ENCODE peak calls at places on chromosome 15, in five cellular contexts. Q, K, J, X and M are unnamed samples.

GRCh38 chr15:101410612-101411011 is 78.9 kb downstream of the PCSK6 start:
- DNase-seq in Q (no peak), K (no peak), J (no peak), X (no peak), M (no peak)

GRCh38 chr15:38684461-38685000 is 119.9 kb upstream of the RASGRP1 start:
- DNase-seq in Q (no peak), K (no peak), J (no peak), X (no peak), M (no peak)

GRCh38 chr15:74422723-74423442 is 10.9 kb downstream of the SEMA7A start:
- DNase-seq in Q (no peak), K (peak; percentile 59), J (no peak), X (peak; percentile 36), M (no peak)

GRCh38 chr15:93127286-93127685 is 38.3 kb upstream of the RGMA start:
- DNase-seq in Q (no peak), K (no peak), J (no peak), X (no peak), M (no peak)

GRCh38 chr15:36879568-36880225 is 220.7 kb downstream of the MEIS2 start:
- DNase-seq in Q (no peak), K (no peak), J (no peak), X (peak; percentile 50), M (no peak)

GRCh38 chr15:84810073-84810840 is 6.9 kb upstream of the ALPK3 start:
- DNase-seq in Q (no peak), K (no peak), J (no peak), X (no peak), M (no peak)

GRCh38 chr15:31360843-31361763 is 34.5 kb downstream of the KLF13 start:
- DNase-seq in Q (peak; percentile 93), K (peak; percentile 79), J (peak; percentile 41), X (no peak), M (no peak)

GRCh38 chr15:93159892-93160398 is 70.9 kb upstream of the RGMA start:
- DNase-seq in Q (no peak), K (no peak), J (no peak), X (peak; percentile 28), M (no peak)

GRCh38 chr15:26667222-26667988 is 105.5 kb downstream of the GABRB3 start:
- DNase-seq in Q (no peak), K (peak; percentile 81), J (no peak), X (no peak), M (no peak)

GRCh38 chr15:77541421-77542181 is 91.1 kb downstream of the LINGO1 start:
- DNase-seq in Q (no peak), K (peak; percentile 67), J (no peak), X (no peak), M (no peak)

GRCh38 chr15:92921215-92922131 is 21.3 kb downstream of the CHD2 start:
- DNase-seq in Q (no peak), K (no peak), J (no peak), X (no peak), M (no peak)

GRCh38 chr15:36407647-36408046 is 171.8 kb upstream of the CDIN1 start:
- DNase-seq in Q (no peak), K (no peak), J (no peak), X (no peak), M (no peak)

DNA sequence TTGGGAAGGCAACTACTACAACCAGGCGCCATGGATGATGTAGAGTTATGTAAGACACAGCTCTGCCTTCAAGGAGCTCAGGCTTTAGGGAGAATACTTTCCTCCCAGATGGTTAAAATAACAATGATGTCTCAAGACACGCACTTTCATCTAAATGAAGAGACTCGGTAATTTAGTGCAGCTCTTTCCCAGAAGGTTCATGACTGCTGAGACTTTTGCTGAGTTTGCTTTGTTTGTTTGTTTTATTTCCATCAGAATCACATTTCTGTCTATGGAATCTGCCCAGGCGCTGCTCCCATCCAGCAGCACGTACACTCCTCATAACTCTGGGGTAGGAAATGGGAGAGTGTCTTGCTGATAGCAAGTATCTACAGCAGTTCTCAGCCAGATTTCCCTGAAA is 33.9 kb upstream of the MEX3B start:
- DNase-seq in Q (no peak), K (no peak), J (no peak), X (no peak), M (no peak)
- TF ChIP-seq CTCF in Q (no peak), K (no peak), J (no peak), X (no peak), M (no peak)

DNA sequence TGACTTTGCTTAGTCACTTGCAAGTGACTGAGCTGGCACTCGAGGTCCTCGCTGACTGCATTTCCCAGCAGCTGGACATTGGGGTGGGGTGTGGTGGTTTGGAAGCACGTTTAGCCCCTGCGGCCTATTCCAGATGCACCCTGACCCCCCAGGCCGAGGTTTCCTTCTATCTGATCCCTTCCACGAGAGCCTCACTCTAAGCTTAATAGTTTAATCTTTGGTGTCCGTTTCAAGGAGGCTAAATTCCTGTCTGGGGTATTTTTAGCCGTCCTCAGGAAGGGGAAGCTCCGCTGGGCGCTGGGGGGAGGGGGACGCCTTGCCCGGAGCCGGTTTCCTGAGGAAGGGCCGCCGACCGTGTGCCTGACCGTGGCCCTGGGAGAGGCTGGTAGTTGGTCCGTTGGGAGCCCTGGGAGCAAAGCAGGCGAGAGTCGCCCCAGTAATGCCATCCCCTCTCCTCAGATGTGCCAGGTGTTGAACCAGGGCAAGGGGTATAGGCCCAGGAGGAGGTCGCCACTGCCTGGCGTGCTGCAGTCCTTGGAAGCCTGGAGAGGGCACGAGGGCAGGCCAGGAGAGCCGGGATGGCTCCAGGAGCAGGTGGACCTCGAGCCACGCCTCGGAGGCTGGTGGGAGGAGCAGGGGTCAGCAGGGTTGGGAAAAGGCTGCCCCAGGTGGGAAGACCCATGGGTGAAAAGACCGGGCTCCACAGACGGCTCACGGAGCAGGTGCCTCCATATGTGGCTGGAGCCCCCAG is 37.2 kb downstream of the IDH2 start:
- DNase-seq in Q (no peak), K (peak; percentile 85), J (no peak), X (peak; percentile 43), M (no peak)
- TF ChIP-seq CTCF in Q (no peak), K (no peak), J (no peak), X (no peak), M (no peak)

DNA sequence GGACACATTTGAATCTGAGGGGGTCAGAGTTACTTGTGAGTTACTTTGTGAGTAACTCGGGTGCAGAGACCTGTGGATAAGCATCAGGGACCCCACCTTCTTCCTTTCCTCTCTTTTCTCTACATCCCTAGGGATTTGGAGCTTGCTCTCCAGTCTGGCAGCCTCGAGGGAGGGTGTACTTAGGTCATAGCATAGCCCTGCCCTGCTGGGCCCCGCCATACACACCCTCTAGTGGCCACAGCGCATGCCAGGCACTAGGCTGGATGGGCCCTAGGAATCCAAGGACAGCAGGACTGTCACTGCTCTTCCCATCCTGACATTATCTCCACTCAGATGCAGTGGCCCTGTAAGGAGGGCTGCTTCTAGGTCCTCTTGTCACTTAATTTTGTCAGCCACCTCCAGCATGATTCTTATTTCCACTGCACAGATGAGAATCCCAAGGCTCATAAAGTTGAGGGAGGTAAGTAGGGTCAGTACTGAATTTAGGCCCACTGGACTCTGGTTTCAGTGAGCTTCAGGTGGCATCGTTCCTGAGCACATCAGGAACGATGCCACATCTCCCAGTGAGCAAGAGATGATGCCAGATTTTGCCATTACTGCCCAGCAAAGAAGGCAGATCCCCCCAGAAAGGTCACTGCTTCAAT is 3.6 kb upstream of the SMAD6 start:
- DNase-seq in Q (no peak), K (peak; percentile 80), J (no peak), X (peak; percentile 76), M (peak; percentile 50)
- TF ChIP-seq CTCF in Q (peak; percentile 32), K (peak; percentile 86), J (peak; percentile 28), X (peak; percentile 85), M (peak; percentile 78)

GRCh38 chr15:60916032-60916673 is 312.9 kb downstream of the RORA start:
- DNase-seq in Q (peak; percentile 20), K (no peak), J (no peak), X (no peak), M (no peak)

GRCh38 chr15:60914360-60914759 is 314.7 kb downstream of the RORA start:
- DNase-seq in Q (no peak), K (no peak), J (no peak), X (no peak), M (no peak)

GRCh38 chr15:60917469-60918130 is 311.5 kb downstream of the RORA start:
- DNase-seq in Q (no peak), K (no peak), J (no peak), X (no peak), M (no peak)

GRCh38 chr15:60918234-60918964 is 310.7 kb downstream of the RORA start:
- DNase-seq in Q (no peak), K (no peak), J (no peak), X (no peak), M (peak; percentile 17)

DNA sequence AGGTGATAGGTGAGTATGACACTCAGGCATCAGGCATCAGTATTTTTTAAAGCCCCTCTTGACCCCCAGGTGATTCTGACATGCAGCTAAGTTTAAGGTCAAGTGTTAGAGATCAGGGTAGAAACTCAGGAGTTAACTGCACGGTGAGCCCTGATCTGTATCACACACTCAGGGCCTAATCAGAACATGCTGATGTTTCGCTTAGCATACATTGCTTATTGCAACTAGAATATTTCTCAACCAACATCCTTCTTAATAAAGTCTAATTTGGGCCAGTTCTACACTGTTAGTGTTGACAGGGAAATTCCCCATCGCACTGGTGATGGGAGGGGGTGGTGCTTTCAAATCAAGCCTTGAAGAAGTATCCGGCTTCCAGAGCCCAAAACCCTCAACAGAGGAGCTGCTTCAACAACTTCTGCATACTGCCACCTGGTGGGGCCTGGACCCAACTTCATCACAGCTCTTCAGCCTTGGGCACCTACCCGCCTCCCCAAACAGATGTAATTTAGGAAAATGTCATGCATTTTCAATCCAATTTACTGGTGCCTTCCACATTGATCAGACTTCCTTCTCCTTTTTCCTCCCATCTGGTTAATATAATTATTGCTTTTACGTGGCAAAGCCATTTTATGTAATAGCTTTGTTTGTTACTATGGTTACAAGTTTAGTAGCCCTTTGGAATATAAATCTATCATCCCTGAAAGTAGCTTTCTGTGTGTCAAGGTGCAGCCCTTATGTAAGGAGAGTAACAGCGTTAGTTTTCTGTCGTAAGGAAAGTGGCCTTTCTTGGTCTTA is 312.2 kb downstream of the RORA start:
- DNase-seq in Q (peak; percentile 84), K (peak; percentile 88), J (no peak), X (peak; percentile 80), M (peak; percentile 51)
- TF ChIP-seq CTCF in Q (peak; percentile 86), K (peak; percentile 84), J (peak; percentile 89), X (peak; percentile 74), M (peak; percentile 84)

DNA sequence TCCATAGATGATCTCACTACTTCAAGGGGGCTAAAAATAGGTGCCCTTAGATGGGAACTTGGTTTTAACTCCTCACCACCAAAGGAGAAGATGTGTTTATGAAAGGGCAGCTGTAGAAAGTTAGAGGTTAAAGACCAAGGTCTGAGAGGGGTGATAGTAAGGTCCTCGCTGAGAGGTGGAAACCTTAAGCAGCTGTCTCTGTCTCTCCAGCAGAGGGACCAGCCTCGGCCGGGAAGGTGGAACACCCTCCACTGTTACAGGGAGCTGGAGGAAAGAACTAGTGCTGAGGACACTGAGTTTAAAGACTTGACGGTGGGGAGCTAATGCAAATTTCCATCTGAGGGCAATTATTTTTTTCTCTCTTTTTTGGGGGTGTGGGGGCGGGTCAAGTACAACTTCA is 8.9 kb upstream of the RLBP1 start:
- DNase-seq in Q (no peak), K (no peak), J (no peak), X (no peak), M (no peak)
- TF ChIP-seq CTCF in Q (no peak), K (no peak), J (no peak), X (no peak), M (no peak)

GRCh38 chr15:86139828-86140227 is 60.2 kb downstream of the AGBL1 start:
- DNase-seq in Q (no peak), K (no peak), J (no peak), X (peak; percentile 43), M (peak; percentile 10)
- TF ChIP-seq CTCF in Q (peak; percentile 17), K (no peak), J (no peak), X (peak; percentile 40), M (peak; percentile 48)

GRCh38 chr15:65595960-65596359 is 15.0 kb downstream of the INTS14 start:
- DNase-seq in Q (peak; percentile 44), K (no peak), J (no peak), X (no peak), M (no peak)
- TF ChIP-seq CTCF in Q (peak; percentile 58), K (no peak), J (no peak), X (no peak), M (peak; percentile 66)

GRCh38 chr15:63157891-63158431 is 684 bp upstream of the RPS27L start:
- DNase-seq in Q (peak; percentile 42), K (no peak), J (no peak), X (peak; percentile 49), M (peak; percentile 30)
- TF ChIP-seq CTCF in Q (no peak), K (peak; percentile 22), J (no peak), X (no peak), M (peak; percentile 30)